ENCODE peak calls at places on chromosomes 7 and 10, in five cellular contexts. S is A549, W is HCT116, K is HepG2, R is IMR-90. X is an unnamed sample.

GRCh38 chr7:493661-494251 is 25.9 kb downstream of the PDGFA start:
- DNase-seq in S (no peak), W (no peak), K (no peak), R (no peak), X (no peak)

GRCh38 chr10:88689366-88689765 is 16.7 kb upstream of the LIPK start:
- DNase-seq in S (no peak), W (no peak), K (no peak), R (no peak), X (no peak)

GRCh38 chr7:111018960-111019835 is 71.7 kb upstream of the LRRN3 start:
- DNase-seq in S (no peak), W (no peak), K (no peak), R (no peak), X (no peak)

GRCh38 chr7:19145429-19146201 is 394 bp upstream of the FERD3L start:
- DNase-seq in S (no peak), W (no peak), K (no peak), R (no peak), X (no peak)

GRCh38 chr7:86969865-86970264 is 89.6 kb downstream of the ELAPOR2 start:
- DNase-seq in S (no peak), W (no peak), K (no peak), R (no peak), X (no peak)

GRCh38 chr7:123570390-123571182 is 13.0 kb upstream of the NDUFA5 start:
- DNase-seq in S (no peak), W (no peak), K (no peak), R (no peak), X (peak)

GRCh38 chr10:114933588-114933987 is 4.4 kb upstream of the TRUB1 start:
- DNase-seq in S (no peak), W (no peak), K (no peak), R (peak), X (no peak)

GRCh38 chr7:47232751-47233412 is 349.0 kb downstream of the TNS3 start:
- DNase-seq in S (no peak), W (no peak), K (no peak), R (no peak), X (no peak)

GRCh38 chr7:121621947-121622346 is 225.8 kb upstream of the FAM3C start:
- DNase-seq in S (no peak), W (no peak), K (no peak), R (no peak), X (no peak)

GRCh38 chr7:22542669-22543068 is 42.7 kb upstream of the STEAP1B start:
- DNase-seq in S (no peak), W (no peak), K (no peak), R (no peak), X (no peak)

DNA sequence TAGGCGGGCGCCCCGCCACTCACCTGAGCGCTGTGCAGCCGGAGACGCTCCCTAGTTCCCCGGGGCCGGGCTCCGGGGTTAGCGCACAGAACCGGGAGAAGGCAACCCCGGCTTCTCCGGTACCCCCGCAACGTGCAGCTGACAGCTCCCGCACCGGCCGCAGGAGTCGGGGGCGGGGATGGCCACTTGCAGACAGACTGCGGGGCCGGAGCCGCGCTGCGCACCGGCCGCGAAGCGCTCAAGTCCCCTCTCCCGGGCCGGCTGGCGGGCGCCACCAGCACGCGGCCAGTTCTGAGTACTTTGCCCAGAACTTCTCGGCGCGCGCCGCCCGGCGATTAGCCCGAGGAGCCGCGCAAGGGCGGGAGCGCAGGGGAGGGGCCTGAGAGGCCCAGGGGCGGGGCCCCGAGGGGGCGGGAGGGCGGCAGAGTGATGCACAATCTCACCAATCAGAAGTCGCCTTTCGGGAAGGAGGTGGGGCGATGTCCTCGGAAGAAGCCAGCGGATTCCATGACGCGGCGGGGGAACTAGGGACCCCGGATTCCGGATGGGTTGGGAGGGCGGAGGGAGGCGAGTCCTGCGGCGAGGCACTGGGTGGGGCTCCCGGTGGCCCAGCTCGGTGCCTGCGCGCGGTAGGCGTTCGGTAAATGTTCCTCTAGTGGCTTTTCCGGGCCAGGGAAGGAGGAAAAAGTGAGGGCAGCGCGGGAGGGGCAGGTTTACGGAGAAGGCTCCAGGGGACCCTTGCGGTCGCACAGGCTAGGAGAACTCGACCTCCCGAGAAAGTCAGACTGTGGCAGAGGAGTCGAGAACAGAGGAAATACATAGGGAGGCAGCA is at the start of gene OSBPL3:
- DNase-seq in S (peak), W (peak), K (peak), R (peak), X (peak)
- TF ChIP-seq POLR2A in S (peak), W (peak), K (peak), R (peak), X (peak)

GRCh38 chr10:22629126-22629525 is 85.3 kb downstream of the PIP4K2A start:
- DNase-seq in S (no peak), W (no peak), K (no peak), R (peak), X (no peak)
- H3K27ac ChIP-seq in S (no peak), W (no peak), K (no peak), R (no peak), X (no peak)

GRCh38 chr10:96124230-96125141 is 5.6 kb upstream of the ZNF518A start:
- DNase-seq in S (peak), W (peak), K (peak), R (peak), X (peak)
- H3K4me2 ChIP-seq in S (peak), W (peak), K (peak), R (peak), X (no peak)

DNA sequence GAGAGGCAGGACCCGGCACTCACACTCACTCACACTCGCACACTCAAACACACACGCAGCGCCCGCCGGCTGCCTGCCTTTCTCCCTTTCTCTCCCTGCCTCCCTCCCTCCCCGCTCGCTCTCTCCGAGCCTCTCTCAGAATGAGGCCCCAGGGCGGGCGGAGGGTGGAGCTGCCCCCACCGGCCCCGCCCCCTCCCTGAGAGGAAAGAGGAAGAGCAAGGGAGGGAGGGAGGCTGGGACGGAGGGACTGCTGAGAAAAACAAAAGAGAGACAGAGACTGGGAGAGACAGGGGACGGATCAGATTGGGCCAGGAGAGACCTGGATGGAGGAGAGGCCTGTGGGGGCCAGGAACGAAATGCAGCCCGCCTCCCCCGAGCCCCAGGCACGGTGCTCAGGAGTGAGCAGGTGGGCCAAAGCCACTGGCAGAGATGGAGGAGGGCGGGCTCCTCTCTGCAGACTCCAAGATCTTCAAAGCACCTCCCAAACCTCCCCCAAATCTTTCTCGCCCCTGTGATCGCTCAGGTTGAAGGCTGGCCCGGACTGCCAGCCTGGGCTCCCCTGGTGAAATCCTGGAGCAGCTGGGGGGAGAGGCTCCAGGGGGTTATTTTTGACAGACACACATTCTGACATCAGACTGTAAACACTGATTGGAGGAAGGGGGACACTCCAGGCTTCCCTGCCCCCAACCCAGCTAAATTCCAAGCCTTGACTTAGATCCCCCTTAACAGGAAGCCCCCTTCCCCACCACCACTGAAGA is 5.1 kb downstream of the LDB1 start:
- DNase-seq in S (peak), W (no peak), K (peak), R (peak), X (peak)
- TF ChIP-seq POLR2A in S (peak), W (peak), K (peak), R (peak), X (peak)

GRCh38 chr10:11318812-11319598 is 292.4 kb downstream of the USP6NL start:
- DNase-seq in S (no peak), W (no peak), K (no peak), R (no peak), X (no peak)
- H3K27ac ChIP-seq in S (no peak), W (no peak), K (no peak), R (no peak), X (no peak)

DNA sequence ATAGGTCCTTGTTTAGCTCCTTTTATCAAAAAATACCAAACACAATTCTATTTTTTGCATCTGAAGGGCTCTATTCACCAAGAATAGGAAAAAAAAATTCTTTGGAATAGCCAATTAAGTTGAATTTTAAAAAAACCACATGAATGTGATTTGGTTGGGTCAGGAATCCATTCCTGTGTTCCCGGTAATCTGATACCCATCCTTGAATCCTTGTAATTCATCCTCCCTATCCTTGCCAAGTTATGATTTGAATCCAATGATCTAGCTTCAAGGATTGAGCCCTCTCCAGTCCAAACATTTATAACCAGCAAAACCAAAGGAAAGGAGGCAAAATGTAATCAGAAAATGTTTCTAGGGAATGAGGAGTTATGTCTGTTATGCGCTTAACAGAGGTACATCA is 86.6 kb downstream of the CFAP58 start:
- DNase-seq in S (no peak), W (no peak), K (no peak), R (peak), X (no peak)
- H3K4me2 ChIP-seq in S (no peak), W (no peak), K (no peak), R (no peak), X (no peak)